ENCODE peak calls at places on chromosomes 3 and 15, in eight cellular contexts. One of them, this sample, is unnamed.

GRCh38 chr3:124558898-124559649 is 171.2 kb upstream of the UMPS start:
- DNase-seq in psoas muscle: peak; percentile 57
- DNase-seq in lower lobe of right lung: peak; percentile 70
- DNase-seq in CD8-positive, alpha-beta T cell: no peak
- DNase-seq in heart right ventricle: peak; percentile 66
- DNase-seq in lung: peak; percentile 86
- DNase-seq in right lobe of liver: peak; percentile 58
- DNase-seq in fibroblast of lung: peak; percentile 97
- DNase-seq in this sample: no peak

GRCh38 chr3:109268181-109268580 is 48.1 kb downstream of the DPPA2 start:
- DNase-seq in lower lobe of right lung: no peak
- DNase-seq in heart right ventricle: no peak
- DNase-seq in right lobe of liver: no peak
- DNase-seq in lung: no peak
- DNase-seq in CD8-positive, alpha-beta T cell: no peak
- DNase-seq in fibroblast of lung: no peak
- DNase-seq in psoas muscle: no peak
- DNase-seq in this sample: no peak

GRCh38 chr3:120780977-120781376 is 38.4 kb downstream of the GTF2E1 start:
- DNase-seq in heart right ventricle: no peak
- DNase-seq in CD8-positive, alpha-beta T cell: no peak
- DNase-seq in lung: no peak
- DNase-seq in fibroblast of lung: peak; percentile 81
- DNase-seq in right lobe of liver: no peak
- DNase-seq in psoas muscle: peak; percentile 64
- DNase-seq in lower lobe of right lung: no peak
- DNase-seq in this sample: no peak

GRCh38 chr3:65588884-65589283 is 449.8 kb downstream of the MAGI1 start:
- DNase-seq in right lobe of liver: no peak
- DNase-seq in heart right ventricle: no peak
- DNase-seq in lung: no peak
- DNase-seq in lower lobe of right lung: no peak
- DNase-seq in CD8-positive, alpha-beta T cell: no peak
- DNase-seq in psoas muscle: no peak
- DNase-seq in fibroblast of lung: no peak
- DNase-seq in this sample: no peak

GRCh38 chr3:46299608-46300460 is 54.1 kb upstream of the CCR2 start:
- DNase-seq in right lobe of liver: no peak
- DNase-seq in lung: no peak
- DNase-seq in lower lobe of right lung: no peak
- DNase-seq in CD8-positive, alpha-beta T cell: no peak
- DNase-seq in psoas muscle: no peak
- DNase-seq in fibroblast of lung: no peak
- DNase-seq in heart right ventricle: no peak
- DNase-seq in this sample: no peak

GRCh38 chr3:115239717-115240116 is 92.6 kb upstream of the ZBTB20 start:
- DNase-seq in heart right ventricle: peak; percentile 13
- DNase-seq in lower lobe of right lung: no peak
- DNase-seq in right lobe of liver: no peak
- DNase-seq in CD8-positive, alpha-beta T cell: no peak
- DNase-seq in psoas muscle: peak; percentile 33
- DNase-seq in fibroblast of lung: peak; percentile 87
- DNase-seq in lung: peak; percentile 37
- DNase-seq in this sample: no peak

GRCh38 chr15:75827691-75828090 is 15.6 kb upstream of the UBE2Q2 start:
- DNase-seq in right lobe of liver: no peak
- DNase-seq in heart right ventricle: no peak
- DNase-seq in lung: peak; percentile 9
- DNase-seq in CD8-positive, alpha-beta T cell: no peak
- DNase-seq in fibroblast of lung: no peak
- DNase-seq in psoas muscle: no peak
- DNase-seq in lower lobe of right lung: no peak
- DNase-seq in this sample: no peak

GRCh38 chr3:134463676-134464611 is 21.8 kb downstream of the ANAPC13 start:
- DNase-seq in CD8-positive, alpha-beta T cell: no peak
- DNase-seq in right lobe of liver: no peak
- DNase-seq in psoas muscle: peak; percentile 83
- DNase-seq in heart right ventricle: peak; percentile 73
- DNase-seq in lung: peak; percentile 47
- DNase-seq in lower lobe of right lung: no peak
- DNase-seq in fibroblast of lung: peak; percentile 97
- DNase-seq in this sample: peak; percentile 77

GRCh38 chr15:99014803-99015676 is 7.4 kb upstream of the PGPEP1L start:
- DNase-seq in right lobe of liver: no peak
- DNase-seq in heart right ventricle: peak; percentile 45
- DNase-seq in lung: peak; percentile 71
- DNase-seq in CD8-positive, alpha-beta T cell: no peak
- DNase-seq in psoas muscle: peak; percentile 75
- DNase-seq in fibroblast of lung: peak; percentile 58
- DNase-seq in lower lobe of right lung: peak; percentile 84
- DNase-seq in this sample: no peak

GRCh38 chr3:57007513-57008415 is 52.7 kb upstream of the SPATA12 start:
- DNase-seq in right lobe of liver: no peak
- DNase-seq in lung: peak; percentile 57
- DNase-seq in fibroblast of lung: peak; percentile 91
- DNase-seq in psoas muscle: peak; percentile 79
- DNase-seq in lower lobe of right lung: peak; percentile 45
- DNase-seq in CD8-positive, alpha-beta T cell: no peak
- DNase-seq in heart right ventricle: peak; percentile 43
- DNase-seq in this sample: no peak

GRCh38 chr3:152595975-152596832 is 238.7 kb upstream of the P2RY1 start:
- DNase-seq in heart right ventricle: no peak
- DNase-seq in CD8-positive, alpha-beta T cell: no peak
- DNase-seq in fibroblast of lung: peak; percentile 90
- DNase-seq in psoas muscle: no peak
- DNase-seq in right lobe of liver: peak; percentile 71
- DNase-seq in lung: peak; percentile 30
- DNase-seq in lower lobe of right lung: no peak
- DNase-seq in this sample: no peak

GRCh38 chr3:177357352-177358084 is 160.2 kb upstream of the TBL1XR1 start:
- DNase-seq in right lobe of liver: no peak
- DNase-seq in lung: peak; percentile 29
- DNase-seq in psoas muscle: no peak
- DNase-seq in fibroblast of lung: peak; percentile 79
- DNase-seq in heart right ventricle: no peak
- DNase-seq in lower lobe of right lung: no peak
- DNase-seq in CD8-positive, alpha-beta T cell: no peak
- DNase-seq in this sample: no peak

GRCh38 chr3:155859859-155860258 is 5.6 kb upstream of the SLC33A1 start:
- DNase-seq in lower lobe of right lung: no peak
- DNase-seq in CD8-positive, alpha-beta T cell: no peak
- DNase-seq in lung: no peak
- DNase-seq in right lobe of liver: no peak
- DNase-seq in psoas muscle: no peak
- DNase-seq in heart right ventricle: no peak
- DNase-seq in fibroblast of lung: peak; percentile 38
- DNase-seq in this sample: no peak

GRCh38 chr3:12100784-12101183 is 57.9 kb downstream of the TIMP4 start:
- DNase-seq in heart right ventricle: no peak
- DNase-seq in lung: no peak
- DNase-seq in CD8-positive, alpha-beta T cell: no peak
- DNase-seq in psoas muscle: no peak
- DNase-seq in fibroblast of lung: no peak
- DNase-seq in lower lobe of right lung: no peak
- DNase-seq in right lobe of liver: no peak
- DNase-seq in this sample: no peak

GRCh38 chr3:170222647-170223541 is 670 bp downstream of the PRKCI start:
- DNase-seq in CD8-positive, alpha-beta T cell: peak; percentile 49
- DNase-seq in right lobe of liver: no peak
- DNase-seq in fibroblast of lung: peak; percentile 45
- DNase-seq in psoas muscle: no peak
- DNase-seq in heart right ventricle: no peak
- DNase-seq in lower lobe of right lung: peak; percentile 72
- DNase-seq in lung: peak; percentile 38
- DNase-seq in this sample: no peak

GRCh38 chr3:177402533-177402932 is 205.3 kb upstream of the TBL1XR1 start:
- DNase-seq in psoas muscle: no peak
- DNase-seq in lung: no peak
- DNase-seq in right lobe of liver: no peak
- DNase-seq in CD8-positive, alpha-beta T cell: no peak
- DNase-seq in heart right ventricle: no peak
- DNase-seq in lower lobe of right lung: no peak
- DNase-seq in fibroblast of lung: no peak
- DNase-seq in this sample: no peak

GRCh38 chr3:184008161-184008560 is 9.5 kb downstream of the ABCC5 start:
- DNase-seq in CD8-positive, alpha-beta T cell: no peak
- DNase-seq in psoas muscle: no peak
- DNase-seq in lung: no peak
- DNase-seq in fibroblast of lung: no peak
- DNase-seq in heart right ventricle: no peak
- DNase-seq in lower lobe of right lung: no peak
- DNase-seq in right lobe of liver: no peak
- DNase-seq in this sample: no peak

DNA sequence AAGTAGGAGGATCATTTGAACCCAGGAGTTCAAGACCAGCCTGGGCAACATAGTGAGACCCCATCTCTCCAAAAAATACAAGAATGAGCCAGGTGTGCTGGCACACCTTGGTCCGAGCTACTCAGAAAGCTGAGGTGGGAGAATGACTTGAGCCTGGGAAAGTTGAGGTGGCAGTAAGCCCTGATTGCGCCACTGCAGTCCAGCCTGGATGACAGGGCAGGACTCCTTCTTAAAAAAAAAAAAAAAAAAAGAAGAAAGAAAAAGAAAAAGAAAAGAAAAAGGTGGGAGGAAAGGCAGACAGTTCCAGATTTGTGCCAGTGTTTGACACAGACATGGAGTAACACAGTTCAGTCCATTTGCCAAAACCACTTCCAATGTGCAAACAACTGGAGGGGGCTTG is 75.7 kb downstream of the ATP10A start:
- DNase-seq in fibroblast of lung: peak; percentile 24
- DNase-seq in CD8-positive, alpha-beta T cell: no peak
- DNase-seq in lung: no peak
- DNase-seq in lower lobe of right lung: no peak
- DNase-seq in heart right ventricle: no peak
- DNase-seq in psoas muscle: no peak
- DNase-seq in right lobe of liver: no peak
- DNase-seq in this sample: no peak
- H3K27ac ChIP-seq in fibroblast of lung: peak overlapping the region; percentile 87
- H3K27ac ChIP-seq in CD8-positive, alpha-beta T cell: no peak overlapping the region
- H3K27ac ChIP-seq in lung: no peak overlapping the region
- H3K27ac ChIP-seq in lower lobe of right lung: no peak overlapping the region
- H3K27ac ChIP-seq in heart right ventricle: no peak overlapping the region
- H3K27ac ChIP-seq in psoas muscle: no peak overlapping the region
- H3K27ac ChIP-seq in right lobe of liver: no peak overlapping the region
- H3K27ac ChIP-seq in this sample: no peak overlapping the region

DNA sequence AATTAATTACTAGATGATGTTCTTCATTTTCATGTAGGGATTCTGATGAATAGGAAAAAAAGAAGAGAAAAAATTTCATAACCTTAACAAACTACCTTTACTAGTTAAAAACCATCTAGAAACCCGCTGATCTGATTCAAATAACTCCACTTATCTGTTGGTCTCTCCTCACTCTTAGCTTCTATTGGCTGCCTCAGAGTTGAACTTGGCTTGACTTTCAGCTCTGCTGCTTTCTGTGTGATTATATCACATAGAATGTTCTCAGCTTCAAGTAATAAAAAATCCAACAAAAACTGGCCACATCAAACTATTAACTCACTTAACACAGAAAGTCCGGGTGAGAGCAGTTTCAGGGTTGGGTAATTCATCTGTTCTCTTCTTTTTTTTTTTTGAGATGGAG is 126.8 kb upstream of the RASGRP1 start:
- DNase-seq in right lobe of liver: no peak
- DNase-seq in heart right ventricle: no peak
- DNase-seq in lower lobe of right lung: no peak
- DNase-seq in fibroblast of lung: no peak
- DNase-seq in lung: no peak
- DNase-seq in CD8-positive, alpha-beta T cell: no peak
- DNase-seq in psoas muscle: no peak
- DNase-seq in this sample: no peak
- H3K4me1 ChIP-seq in right lobe of liver: no peaks in the 10 kb centered on the region
- H3K4me1 ChIP-seq in heart right ventricle: no peaks in the 10 kb centered on the region
- H3K4me1 ChIP-seq in lower lobe of right lung: peaks cover 5% of the 10 kb centered on the region
- H3K4me1 ChIP-seq in fibroblast of lung: no peaks in the 10 kb centered on the region
- H3K4me1 ChIP-seq in lung: no peaks in the 10 kb centered on the region
- H3K4me1 ChIP-seq in CD8-positive, alpha-beta T cell: peaks cover 59% of the 10 kb centered on the region
- H3K4me1 ChIP-seq in psoas muscle: no peaks in the 10 kb centered on the region
- H3K4me1 ChIP-seq in this sample: no peaks in the 10 kb centered on the region

GRCh38 chr3:38036906-38037305 is 2.1 kb upstream of the DLEC1 start:
- DNase-seq in right lobe of liver: peak; percentile 27
- DNase-seq in CD8-positive, alpha-beta T cell: no peak
- DNase-seq in fibroblast of lung: no peak
- DNase-seq in heart right ventricle: no peak
- DNase-seq in psoas muscle: no peak
- DNase-seq in lower lobe of right lung: no peak
- DNase-seq in lung: no peak
- DNase-seq in this sample: no peak

GRCh38 chr3:38038447-38038911 is 529 bp upstream of the DLEC1 start:
- DNase-seq in lung: no peak
- DNase-seq in psoas muscle: no peak
- DNase-seq in lower lobe of right lung: no peak
- DNase-seq in heart right ventricle: no peak
- DNase-seq in CD8-positive, alpha-beta T cell: peak; percentile 53
- DNase-seq in fibroblast of lung: no peak
- DNase-seq in right lobe of liver: peak; percentile 34
- DNase-seq in this sample: no peak

GRCh38 chr3:38040400-38040799 is 1.4 kb downstream of the DLEC1 start:
- DNase-seq in lung: no peak
- DNase-seq in fibroblast of lung: no peak
- DNase-seq in right lobe of liver: no peak
- DNase-seq in CD8-positive, alpha-beta T cell: no peak
- DNase-seq in psoas muscle: no peak
- DNase-seq in lower lobe of right lung: no peak
- DNase-seq in heart right ventricle: no peak
- DNase-seq in this sample: no peak

GRCh38 chr3:38039101-38039898 is at the start of gene DLEC1:
- DNase-seq in right lobe of liver: peak; percentile 65
- DNase-seq in heart right ventricle: peak; percentile 70
- DNase-seq in lung: peak; percentile 73
- DNase-seq in fibroblast of lung: peak; percentile 53
- DNase-seq in psoas muscle: peak; percentile 62
- DNase-seq in CD8-positive, alpha-beta T cell: peak; percentile 89
- DNase-seq in lower lobe of right lung: peak; percentile 91
- DNase-seq in this sample: no peak

DNA sequence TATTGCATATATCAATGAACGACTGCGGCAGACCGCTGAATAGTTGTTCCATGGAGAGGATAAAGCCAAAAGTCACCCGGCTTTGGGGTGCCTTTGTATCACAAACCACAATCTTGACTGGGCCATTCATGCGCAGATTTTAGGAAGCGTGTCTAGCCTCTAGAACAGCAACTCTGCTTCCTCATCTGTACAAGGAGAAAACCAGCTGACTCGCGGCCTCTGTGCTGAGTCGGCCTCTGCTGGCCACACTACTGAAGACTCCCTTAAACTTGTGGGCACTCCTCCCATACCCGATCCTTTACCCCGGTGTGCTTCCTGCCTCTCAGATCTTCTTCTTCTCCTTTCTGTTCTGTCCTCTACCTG is 872 bp downstream of the DLEC1 start:
- DNase-seq in fibroblast of lung: peak; percentile 60
- DNase-seq in lung: peak; percentile 73
- DNase-seq in heart right ventricle: peak; percentile 54
- DNase-seq in lower lobe of right lung: peak; percentile 84
- DNase-seq in psoas muscle: peak; percentile 44
- DNase-seq in right lobe of liver: peak; percentile 52
- DNase-seq in CD8-positive, alpha-beta T cell: peak; percentile 64
- DNase-seq in this sample: no peak
- H3K4me3 ChIP-seq in fibroblast of lung: no peak overlapping the region
- H3K4me3 ChIP-seq in lung: no peak overlapping the region
- H3K4me3 ChIP-seq in heart right ventricle: peak overlapping the region; percentile 53
- H3K4me3 ChIP-seq in lower lobe of right lung: peak overlapping the region; percentile 66
- H3K4me3 ChIP-seq in psoas muscle: peak overlapping the region; percentile 64
- H3K4me3 ChIP-seq in right lobe of liver: peak overlapping the region; percentile 17
- H3K4me3 ChIP-seq in CD8-positive, alpha-beta T cell: peak overlapping the region; percentile 65
- H3K4me3 ChIP-seq in this sample: no peak overlapping the region

GRCh38 chr3:194769020-194769643 is 83.4 kb downstream of the FAM43A start:
- DNase-seq in lower lobe of right lung: peak; percentile 94
- DNase-seq in CD8-positive, alpha-beta T cell: peak; percentile 98
- DNase-seq in right lobe of liver: peak; percentile 88
- DNase-seq in heart right ventricle: peak; percentile 86
- DNase-seq in psoas muscle: peak; percentile 88
- DNase-seq in lung: peak; percentile 87
- DNase-seq in fibroblast of lung: peak; percentile 86
- DNase-seq in this sample: peak; percentile 91
- H3K27ac ChIP-seq in lower lobe of right lung: peak overlapping the region; percentile 54
- H3K27ac ChIP-seq in CD8-positive, alpha-beta T cell: peak overlapping the region; percentile 15
- H3K27ac ChIP-seq in right lobe of liver: no peak overlapping the region
- H3K27ac ChIP-seq in heart right ventricle: peak overlapping the region; percentile 67
- H3K27ac ChIP-seq in psoas muscle: peak overlapping the region; percentile 61
- H3K27ac ChIP-seq in lung: no peak overlapping the region
- H3K27ac ChIP-seq in fibroblast of lung: no peak overlapping the region
- H3K27ac ChIP-seq in this sample: no peak overlapping the region

This sample was measured in iPS DF 6.9.